ENCODE peak calls at places on chromosomes 3 and 15, in nine cellular contexts. One of them, this sample, is unnamed.

GRCh38 chr3:67090472-67090871 is 92.4 kb downstream of the KBTBD8 start:
- DNase-seq in adipocyte: peak; percentile 54
- DNase-seq in left kidney: no peak
- DNase-seq in HFF-Myc: no peak
- DNase-seq in effector CD4-positive, alpha-beta T cell: no peak
- DNase-seq in activated CD4-positive, alpha-beta T cell treated with anti-CD3 and anti-CD28 coated beads, Interleukin-2, amount 50 U/mL, for 1 hour: no peak
- DNase-seq in putamen: no peak
- DNase-seq in aorta: no peak
- DNase-seq in EH: peak; percentile 88
- DNase-seq in this sample: no peak

GRCh38 chr3:4953119-4953518 is 26.1 kb upstream of the BHLHE40 start:
- DNase-seq in EH: no peak
- DNase-seq in adipocyte: no peak
- DNase-seq in putamen: no peak
- DNase-seq in effector CD4-positive, alpha-beta T cell: no peak
- DNase-seq in activated CD4-positive, alpha-beta T cell treated with anti-CD3 and anti-CD28 coated beads, Interleukin-2, amount 50 U/mL, for 1 hour: no peak
- DNase-seq in aorta: no peak
- DNase-seq in HFF-Myc: no peak
- DNase-seq in left kidney: no peak
- DNase-seq in this sample: no peak

GRCh38 chr3:53763353-53763752 is 82.9 kb downstream of the CHDH start:
- DNase-seq in adipocyte: no peak
- DNase-seq in activated CD4-positive, alpha-beta T cell treated with anti-CD3 and anti-CD28 coated beads, Interleukin-2, amount 50 U/mL, for 1 hour: no peak
- DNase-seq in putamen: no peak
- DNase-seq in aorta: no peak
- DNase-seq in EH: no peak
- DNase-seq in effector CD4-positive, alpha-beta T cell: no peak
- DNase-seq in HFF-Myc: no peak
- DNase-seq in left kidney: no peak
- DNase-seq in this sample: no peak

GRCh38 chr3:117439812-117440211 is 730.2 kb downstream of the TUSC7 start:
- DNase-seq in aorta: no peak
- DNase-seq in putamen: no peak
- DNase-seq in HFF-Myc: no peak
- DNase-seq in EH: peak; percentile 40
- DNase-seq in adipocyte: peak; percentile 43
- DNase-seq in activated CD4-positive, alpha-beta T cell treated with anti-CD3 and anti-CD28 coated beads, Interleukin-2, amount 50 U/mL, for 1 hour: no peak
- DNase-seq in effector CD4-positive, alpha-beta T cell: no peak
- DNase-seq in left kidney: peak; percentile 48
- DNase-seq in this sample: peak; percentile 67

GRCh38 chr15:45630958-45631691 is 3.7 kb upstream of the SQOR start:
- DNase-seq in aorta: no peak
- DNase-seq in effector CD4-positive, alpha-beta T cell: no peak
- DNase-seq in adipocyte: peak; percentile 70
- DNase-seq in left kidney: peak; percentile 72
- DNase-seq in activated CD4-positive, alpha-beta T cell treated with anti-CD3 and anti-CD28 coated beads, Interleukin-2, amount 50 U/mL, for 1 hour: no peak
- DNase-seq in EH: peak; percentile 94
- DNase-seq in putamen: no peak
- DNase-seq in HFF-Myc: no peak
- DNase-seq in this sample: no peak

GRCh38 chr15:66838202-66838601 is 136.2 kb downstream of the SMAD6 start:
- DNase-seq in left kidney: peak; percentile 24
- DNase-seq in putamen: no peak
- DNase-seq in effector CD4-positive, alpha-beta T cell: no peak
- DNase-seq in activated CD4-positive, alpha-beta T cell treated with anti-CD3 and anti-CD28 coated beads, Interleukin-2, amount 50 U/mL, for 1 hour: no peak
- DNase-seq in aorta: peak; percentile 25
- DNase-seq in EH: no peak
- DNase-seq in adipocyte: no peak
- DNase-seq in HFF-Myc: no peak
- DNase-seq in this sample: no peak

GRCh38 chr3:52422669-52423068 is 22.2 kb downstream of the SEMA3G start:
- DNase-seq in aorta: no peak
- DNase-seq in HFF-Myc: no peak
- DNase-seq in effector CD4-positive, alpha-beta T cell: no peak
- DNase-seq in left kidney: no peak
- DNase-seq in EH: no peak
- DNase-seq in adipocyte: no peak
- DNase-seq in putamen: no peak
- DNase-seq in activated CD4-positive, alpha-beta T cell treated with anti-CD3 and anti-CD28 coated beads, Interleukin-2, amount 50 U/mL, for 1 hour: no peak
- DNase-seq in this sample: no peak

GRCh38 chr3:157493627-157494550 is 9.3 kb downstream of the VEPH1 start:
- DNase-seq in HFF-Myc: peak; percentile 47
- DNase-seq in left kidney: peak; percentile 81
- DNase-seq in putamen: peak; percentile 39
- DNase-seq in EH: peak; percentile 74
- DNase-seq in effector CD4-positive, alpha-beta T cell: no peak
- DNase-seq in activated CD4-positive, alpha-beta T cell treated with anti-CD3 and anti-CD28 coated beads, Interleukin-2, amount 50 U/mL, for 1 hour: no peak
- DNase-seq in aorta: no peak
- DNase-seq in adipocyte: peak; percentile 89
- DNase-seq in this sample: peak; percentile 49

GRCh38 chr15:68210409-68210756 is 5.3 kb upstream of the CALML4 start:
- DNase-seq in aorta: no peak
- DNase-seq in activated CD4-positive, alpha-beta T cell treated with anti-CD3 and anti-CD28 coated beads, Interleukin-2, amount 50 U/mL, for 1 hour: no peak
- DNase-seq in HFF-Myc: no peak
- DNase-seq in EH: no peak
- DNase-seq in putamen: no peak
- DNase-seq in left kidney: no peak
- DNase-seq in adipocyte: no peak
- DNase-seq in effector CD4-positive, alpha-beta T cell: no peak
- DNase-seq in this sample: no peak